ENCODE peak calls at places on chromosomes 3 and 15, in seven cellular contexts. One of them, this sample, is unnamed.

GRCh38 chr15:87755226-87755625 is 501.3 kb downstream of the NTRK3 start:
- DNase-seq in cardiac fibroblast: no peak
- DNase-seq in adrenal gland: no peak
- DNase-seq in progenitor cell of endocrine pancreas: no peak
- DNase-seq in omental fat pad: no peak
- DNase-seq in right atrium auricular region: no peak
- DNase-seq in fibroblast of the aortic adventitia: no peak
- DNase-seq in this sample: no peak

GRCh38 chr3:42014949-42015533 is 53.1 kb upstream of the ULK4 start:
- DNase-seq in cardiac fibroblast: peak
- DNase-seq in adrenal gland: peak
- DNase-seq in progenitor cell of endocrine pancreas: no peak
- DNase-seq in omental fat pad: no peak
- DNase-seq in right atrium auricular region: no peak
- DNase-seq in fibroblast of the aortic adventitia: peak
- DNase-seq in this sample: peak

GRCh38 chr15:96418146-96418545 is 87.6 kb downstream of the NR2F2 start:
- DNase-seq in cardiac fibroblast: no peak
- DNase-seq in adrenal gland: no peak
- DNase-seq in progenitor cell of endocrine pancreas: no peak
- DNase-seq in omental fat pad: no peak
- DNase-seq in right atrium auricular region: no peak
- DNase-seq in fibroblast of the aortic adventitia: no peak
- DNase-seq in this sample: no peak

GRCh38 chr3:126040386-126040785 is 43.5 kb downstream of the SLC41A3 start:
- DNase-seq in cardiac fibroblast: no peak
- DNase-seq in adrenal gland: peak
- DNase-seq in progenitor cell of endocrine pancreas: no peak
- DNase-seq in omental fat pad: no peak
- DNase-seq in right atrium auricular region: peak
- DNase-seq in fibroblast of the aortic adventitia: no peak
- DNase-seq in this sample: no peak

GRCh38 chr15:41507820-41508290 is 5.8 kb downstream of the LTK start:
- DNase-seq in cardiac fibroblast: no peak
- DNase-seq in adrenal gland: peak
- DNase-seq in progenitor cell of endocrine pancreas: no peak
- DNase-seq in omental fat pad: no peak
- DNase-seq in right atrium auricular region: no peak
- DNase-seq in fibroblast of the aortic adventitia: no peak
- DNase-seq in this sample: no peak

GRCh38 chr3:140250010-140250825 is 315.2 kb downstream of the CLSTN2 start:
- DNase-seq in cardiac fibroblast: no peak
- DNase-seq in adrenal gland: no peak
- DNase-seq in progenitor cell of endocrine pancreas: no peak
- DNase-seq in omental fat pad: no peak
- DNase-seq in right atrium auricular region: no peak
- DNase-seq in fibroblast of the aortic adventitia: no peak
- DNase-seq in this sample: no peak

GRCh38 chr3:174907628-174908407 is 48.7 kb downstream of the NAALADL2 start:
- DNase-seq in cardiac fibroblast: no peak
- DNase-seq in adrenal gland: no peak
- DNase-seq in progenitor cell of endocrine pancreas: no peak
- DNase-seq in omental fat pad: no peak
- DNase-seq in right atrium auricular region: no peak
- DNase-seq in fibroblast of the aortic adventitia: no peak
- DNase-seq in this sample: no peak

GRCh38 chr3:179005213-179005612 is 66.4 kb downstream of the ZMAT3 start:
- DNase-seq in cardiac fibroblast: no peak
- DNase-seq in adrenal gland: no peak
- DNase-seq in progenitor cell of endocrine pancreas: no peak
- DNase-seq in omental fat pad: no peak
- DNase-seq in right atrium auricular region: no peak
- DNase-seq in fibroblast of the aortic adventitia: no peak
- DNase-seq in this sample: no peak

GRCh38 chr3:59809016-59809415 is 759.2 kb upstream of the CFAP20DC start:
- DNase-seq in cardiac fibroblast: peak
- DNase-seq in adrenal gland: no peak
- DNase-seq in progenitor cell of endocrine pancreas: no peak
- DNase-seq in omental fat pad: no peak
- DNase-seq in right atrium auricular region: no peak
- DNase-seq in fibroblast of the aortic adventitia: peak
- DNase-seq in this sample: no peak

GRCh38 chr15:96332854-96333193 is 2.3 kb downstream of the NR2F2 start:
- DNase-seq in cardiac fibroblast: peak
- DNase-seq in adrenal gland: no peak
- DNase-seq in progenitor cell of endocrine pancreas: no peak
- DNase-seq in omental fat pad: no peak
- DNase-seq in right atrium auricular region: no peak
- DNase-seq in fibroblast of the aortic adventitia: peak
- DNase-seq in this sample: no peak

GRCh38 chr3:52827866-52828376 is 2.6 kb downstream of the ITIH4 start:
- DNase-seq in cardiac fibroblast: no peak
- DNase-seq in adrenal gland: no peak
- DNase-seq in progenitor cell of endocrine pancreas: no peak
- DNase-seq in omental fat pad: no peak
- DNase-seq in right atrium auricular region: no peak
- DNase-seq in fibroblast of the aortic adventitia: no peak
- DNase-seq in this sample: no peak

GRCh38 chr3:71132995-71133730 is 450.4 kb downstream of the FOXP1 start:
- DNase-seq in cardiac fibroblast: no peak
- DNase-seq in adrenal gland: no peak
- DNase-seq in progenitor cell of endocrine pancreas: no peak
- DNase-seq in omental fat pad: no peak
- DNase-seq in right atrium auricular region: no peak
- DNase-seq in fibroblast of the aortic adventitia: no peak
- DNase-seq in this sample: no peak

GRCh38 chr3:58962816-58963215 is 87.0 kb downstream of the CFAP20DC start:
- DNase-seq in cardiac fibroblast: peak
- DNase-seq in adrenal gland: no peak
- DNase-seq in progenitor cell of endocrine pancreas: no peak
- DNase-seq in omental fat pad: no peak
- DNase-seq in right atrium auricular region: no peak
- DNase-seq in fibroblast of the aortic adventitia: peak
- DNase-seq in this sample: no peak

GRCh38 chr15:42286445-42287029 is 13.3 kb upstream of the TMEM87A start:
- DNase-seq in cardiac fibroblast: peak
- DNase-seq in adrenal gland: no peak
- DNase-seq in progenitor cell of endocrine pancreas: no peak
- DNase-seq in omental fat pad: no peak
- DNase-seq in right atrium auricular region: no peak
- DNase-seq in fibroblast of the aortic adventitia: peak
- DNase-seq in this sample: no peak

GRCh38 chr3:59138966-59139365 is 89.1 kb upstream of the CFAP20DC start:
- DNase-seq in cardiac fibroblast: no peak
- DNase-seq in adrenal gland: no peak
- DNase-seq in progenitor cell of endocrine pancreas: no peak
- DNase-seq in omental fat pad: no peak
- DNase-seq in right atrium auricular region: no peak
- DNase-seq in fibroblast of the aortic adventitia: no peak
- DNase-seq in this sample: no peak

GRCh38 chr3:32238027-32238815 is at the start of gene CMTM8:
- DNase-seq in cardiac fibroblast: peak
- DNase-seq in adrenal gland: no peak
- DNase-seq in progenitor cell of endocrine pancreas: peak
- DNase-seq in omental fat pad: no peak
- DNase-seq in right atrium auricular region: no peak
- DNase-seq in fibroblast of the aortic adventitia: no peak
- DNase-seq in this sample: no peak

GRCh38 chr3:100966049-100966471 is 27.2 kb downstream of the ABI3BP start:
- DNase-seq in cardiac fibroblast: no peak
- DNase-seq in adrenal gland: no peak
- DNase-seq in progenitor cell of endocrine pancreas: no peak
- DNase-seq in omental fat pad: no peak
- DNase-seq in right atrium auricular region: no peak
- DNase-seq in fibroblast of the aortic adventitia: peak
- DNase-seq in this sample: no peak

GRCh38 chr3:195007794-195008193 is 263.2 kb downstream of the XXYLT1 start:
- DNase-seq in cardiac fibroblast: no peak
- DNase-seq in adrenal gland: no peak
- DNase-seq in progenitor cell of endocrine pancreas: no peak
- DNase-seq in omental fat pad: no peak
- DNase-seq in right atrium auricular region: no peak
- DNase-seq in fibroblast of the aortic adventitia: no peak
- DNase-seq in this sample: peak

GRCh38 chr3:50418845-50419244 is 59.5 kb upstream of the TMEM115 start:
- DNase-seq in cardiac fibroblast: peak
- DNase-seq in adrenal gland: no peak
- DNase-seq in progenitor cell of endocrine pancreas: no peak
- DNase-seq in omental fat pad: no peak
- DNase-seq in right atrium auricular region: no peak
- DNase-seq in fibroblast of the aortic adventitia: no peak
- DNase-seq in this sample: no peak

DNA sequence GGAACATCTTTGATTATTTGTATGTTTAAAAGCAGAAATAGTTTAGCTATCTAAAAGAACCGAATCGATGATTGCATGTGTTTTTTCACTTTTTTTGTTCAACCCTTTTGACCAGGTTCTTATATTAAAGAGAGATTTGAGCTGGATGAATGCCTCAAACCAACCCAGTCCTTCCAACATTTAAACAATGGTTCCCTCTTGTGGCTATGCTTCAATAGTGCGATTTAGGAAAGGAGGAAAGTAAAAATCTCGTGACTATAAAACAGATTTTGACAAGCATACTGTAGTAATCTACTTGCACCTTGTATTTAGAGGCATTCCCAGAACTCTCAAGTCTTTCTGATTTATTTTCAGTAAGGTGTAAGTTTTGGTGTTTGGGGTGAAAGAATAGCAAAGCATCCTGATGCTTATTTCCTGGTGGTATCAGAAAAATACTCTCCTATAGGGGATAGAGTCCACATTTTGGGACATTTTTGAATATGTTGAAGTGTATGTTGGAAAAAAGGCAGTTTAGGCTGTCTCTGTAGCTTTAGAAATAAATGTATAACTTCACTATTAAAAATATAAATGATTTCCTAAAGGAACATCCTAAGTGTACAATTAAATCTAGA is 159.6 kb upstream of the KCNH8 start:
- DNase-seq in cardiac fibroblast: peak
- DNase-seq in adrenal gland: no peak
- DNase-seq in progenitor cell of endocrine pancreas: no peak
- DNase-seq in omental fat pad: no peak
- DNase-seq in right atrium auricular region: no peak
- DNase-seq in fibroblast of the aortic adventitia: peak
- DNase-seq in this sample: no peak
- TF ChIP-seq CTCF in cardiac fibroblast: peak
- TF ChIP-seq CTCF in adrenal gland: peak
- TF ChIP-seq CTCF in progenitor cell of endocrine pancreas: peak
- TF ChIP-seq CTCF in omental fat pad: no peak
- TF ChIP-seq CTCF in right atrium auricular region: no peak
- TF ChIP-seq CTCF in fibroblast of the aortic adventitia: no peak
- TF ChIP-seq CTCF in this sample: no peak

GRCh38 chr15:78567541-78567940 is 2.2 kb downstream of the CHRNA5 start:
- DNase-seq in cardiac fibroblast: no peak
- DNase-seq in adrenal gland: no peak
- DNase-seq in progenitor cell of endocrine pancreas: no peak
- DNase-seq in omental fat pad: no peak
- DNase-seq in right atrium auricular region: no peak
- DNase-seq in fibroblast of the aortic adventitia: no peak
- DNase-seq in this sample: no peak

GRCh38 chr15:78563092-78563491 is 2.2 kb upstream of the CHRNA5 start:
- DNase-seq in cardiac fibroblast: no peak
- DNase-seq in adrenal gland: no peak
- DNase-seq in progenitor cell of endocrine pancreas: no peak
- DNase-seq in omental fat pad: no peak
- DNase-seq in right atrium auricular region: no peak
- DNase-seq in fibroblast of the aortic adventitia: no peak
- DNase-seq in this sample: no peak

GRCh38 chr15:78565097-78565950 is at the start of gene CHRNA5:
- DNase-seq in cardiac fibroblast: peak
- DNase-seq in adrenal gland: peak
- DNase-seq in progenitor cell of endocrine pancreas: peak
- DNase-seq in omental fat pad: peak
- DNase-seq in right atrium auricular region: peak
- DNase-seq in fibroblast of the aortic adventitia: peak
- DNase-seq in this sample: peak

GRCh38 chr15:78564743-78565096 is 600 bp upstream of the CHRNA5 start:
- DNase-seq in cardiac fibroblast: no peak
- DNase-seq in adrenal gland: no peak
- DNase-seq in progenitor cell of endocrine pancreas: no peak
- DNase-seq in omental fat pad: no peak
- DNase-seq in right atrium auricular region: no peak
- DNase-seq in fibroblast of the aortic adventitia: no peak
- DNase-seq in this sample: no peak

GRCh38 chr15:78565951-78566774 is 843 bp downstream of the CHRNA5 start:
- DNase-seq in cardiac fibroblast: peak
- DNase-seq in adrenal gland: no peak
- DNase-seq in progenitor cell of endocrine pancreas: no peak
- DNase-seq in omental fat pad: no peak
- DNase-seq in right atrium auricular region: no peak
- DNase-seq in fibroblast of the aortic adventitia: peak
- DNase-seq in this sample: no peak
- TF ChIP-seq CTCF in cardiac fibroblast: peak
- TF ChIP-seq CTCF in adrenal gland: peak
- TF ChIP-seq CTCF in progenitor cell of endocrine pancreas: peak
- TF ChIP-seq CTCF in omental fat pad: no peak
- TF ChIP-seq CTCF in right atrium auricular region: no peak
- TF ChIP-seq CTCF in fibroblast of the aortic adventitia: peak
- TF ChIP-seq CTCF in this sample: no peak

DNA sequence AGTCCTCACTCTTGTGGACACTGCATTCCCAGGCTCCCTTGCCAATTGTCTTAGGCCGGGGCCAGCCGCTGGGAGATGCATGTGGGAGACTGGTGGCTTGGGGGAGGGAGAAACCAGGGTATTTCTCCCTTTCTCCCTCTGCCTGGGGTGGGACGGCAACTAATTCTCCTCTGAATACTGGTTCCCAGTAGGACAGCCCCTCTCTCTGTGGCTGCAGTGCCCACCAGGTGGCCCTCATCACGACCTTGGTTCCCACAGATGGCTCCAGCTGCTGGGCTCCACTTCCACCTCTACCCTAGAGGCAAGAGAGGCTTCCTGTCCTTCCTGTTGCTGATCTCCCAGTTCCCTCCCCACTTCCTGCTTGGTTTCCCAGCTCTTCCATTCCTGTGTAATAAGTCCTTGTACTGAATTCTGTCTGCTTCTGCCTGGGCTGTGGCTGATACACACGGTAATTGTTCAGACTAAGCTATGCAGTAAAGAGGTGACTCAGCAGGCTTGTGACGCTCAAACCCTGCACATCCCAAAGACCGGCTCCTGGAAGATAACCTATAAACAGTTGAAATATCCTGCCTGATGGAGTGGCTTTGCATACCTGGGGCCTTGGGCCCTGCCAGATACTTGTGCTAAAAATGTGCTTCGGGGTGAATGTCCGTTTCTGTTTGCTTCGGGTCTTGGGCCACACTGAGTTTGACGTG is 20.4 kb upstream of the COPG1 start:
- DNase-seq in cardiac fibroblast: peak
- DNase-seq in adrenal gland: no peak
- DNase-seq in progenitor cell of endocrine pancreas: no peak
- DNase-seq in omental fat pad: no peak
- DNase-seq in right atrium auricular region: no peak
- DNase-seq in fibroblast of the aortic adventitia: peak
- DNase-seq in this sample: no peak
- TF ChIP-seq CTCF in cardiac fibroblast: no peak
- TF ChIP-seq CTCF in adrenal gland: no peak
- TF ChIP-seq CTCF in progenitor cell of endocrine pancreas: peak
- TF ChIP-seq CTCF in omental fat pad: no peak
- TF ChIP-seq CTCF in right atrium auricular region: no peak
- TF ChIP-seq CTCF in fibroblast of the aortic adventitia: no peak
- TF ChIP-seq CTCF in this sample: no peak

GRCh38 chr15:89496155-89497098 is at the start of gene RHCG:
- DNase-seq in cardiac fibroblast: peak
- DNase-seq in adrenal gland: no peak
- DNase-seq in progenitor cell of endocrine pancreas: peak
- DNase-seq in omental fat pad: no peak
- DNase-seq in right atrium auricular region: no peak
- DNase-seq in fibroblast of the aortic adventitia: peak
- DNase-seq in this sample: peak
- TF ChIP-seq CTCF in cardiac fibroblast: peak
- TF ChIP-seq CTCF in adrenal gland: no peak
- TF ChIP-seq CTCF in progenitor cell of endocrine pancreas: peak
- TF ChIP-seq CTCF in omental fat pad: no peak
- TF ChIP-seq CTCF in right atrium auricular region: no peak
- TF ChIP-seq CTCF in fibroblast of the aortic adventitia: peak
- TF ChIP-seq CTCF in this sample: no peak